ENCODE peak calls at places on chromosomes 2 and 18, in four cellular contexts. C is PC-9; S is pancreas; J is CD4-positive, alpha-beta T cell. Z is an unnamed sample.
A peak's percentile ranks its signal among the peaks of the same experiment; 100 is the strongest.

GRCh38 chr2:223041527-223042109 is 10.4 kb upstream of the KCNE4 start:
- DNase-seq in C (peak; percentile 90), S (peak; percentile 86), J (no peak), Z (peak; percentile 99)

GRCh38 chr18:3720818-3721545 is 271.0 kb downstream of the TGIF1 start:
- DNase-seq in C (no peak), S (no peak), J (no peak), Z (no peak)

GRCh38 chr2:212831671-212832199 is 293.1 kb upstream of the ERBB4 start:
- DNase-seq in C (no peak), S (peak; percentile 5), J (no peak), Z (no peak)

GRCh38 chr2:197952540-197953202 is 148.3 kb downstream of the PLCL1 start:
- DNase-seq in C (no peak), S (no peak), J (no peak), Z (no peak)

GRCh38 chr2:58045580-58046334 is 849 bp upstream of the VRK2 start:
- DNase-seq in C (no peak), S (peak; percentile 11), J (no peak), Z (no peak)

GRCh38 chr18:47883771-47884413 is 46.6 kb downstream of the SMAD2 start:
- DNase-seq in C (peak; percentile 49), S (no peak), J (no peak), Z (peak; percentile 77)

GRCh38 chr2:118498943-118499342 is 348.5 kb downstream of the EN1 start:
- DNase-seq in C (peak; percentile 13), S (no peak), J (no peak), Z (no peak)

GRCh38 chr2:168060956-168061750 is 186.2 kb downstream of the STK39 start:
- DNase-seq in C (no peak), S (no peak), J (no peak), Z (peak; percentile 58)

GRCh38 chr18:3757361-3757760 is 307.4 kb downstream of the TGIF1 start:
- DNase-seq in C (no peak), S (no peak), J (no peak), Z (no peak)

GRCh38 chr2:99255491-99256318 is at the start of gene LYG2:
- DNase-seq in C (no peak), S (no peak), J (no peak), Z (no peak)

GRCh38 chr2:127857494-127857818 is 499 bp downstream of the POLR2D start:
- DNase-seq in C (no peak), S (peak; percentile 21), J (no peak), Z (no peak)

GRCh38 chr2:176128172-176129012 is 1.1 kb upstream of the HOXD8 start:
- DNase-seq in C (no peak), S (no peak), J (no peak), Z (no peak)

GRCh38 chr2:21041943-21042707 is 1.7 kb downstream of the APOB start:
- DNase-seq in C (no peak), S (no peak), J (no peak), Z (peak; percentile 26)

GRCh38 chr2:191247381-191248057 is 2.3 kb downstream of the MYO1B start:
- DNase-seq in C (peak; percentile 76), S (peak; percentile 58), J (no peak), Z (peak; percentile 97)

GRCh38 chr2:207122914-207123744 is 42.6 kb downstream of the KLF7 start:
- DNase-seq in C (peak; percentile 39), S (no peak), J (no peak), Z (peak; percentile 83)

GRCh38 chr2:71630110-71630967 is 177.0 kb downstream of the DYSF start:
- DNase-seq in C (no peak), S (no peak), J (no peak), Z (no peak)

GRCh38 chr18:28905509-28905908 is 728.6 kb upstream of the CDH2 start:
- DNase-seq in C (no peak), S (no peak), J (no peak), Z (peak; percentile 64)